ENCODE peak calls at places on chromosomes 3 and 15, in six cellular contexts. V, B, S, F, D and W are unnamed samples.

GRCh38 chr3:136817448-136817847 is 1.5 kb upstream of the SLC35G2 start:
- DNase-seq in V (no peak), B (no peak), S (no peak), F (no peak), D (no peak), W (no peak)

GRCh38 chr15:75235760-75236729 is 22.1 kb upstream of the GOLGA6C start:
- DNase-seq in V (no peak), B (peak; percentile 45), S (no peak), F (no peak), D (no peak), W (no peak)

GRCh38 chr3:53158700-53159414 is 2.2 kb upstream of the PRKCD start:
- DNase-seq in V (no peak), B (no peak), S (no peak), F (no peak), D (no peak), W (no peak)

GRCh38 chr15:100902436-100903190 is 16.5 kb upstream of the LRRK1 start:
- DNase-seq in V (no peak), B (peak; percentile 93), S (peak; percentile 7), F (no peak), D (peak; percentile 77), W (peak; percentile 62)

GRCh38 chr15:100187677-100188076 is 154.1 kb downstream of the ADAMTS17 start:
- DNase-seq in V (no peak), B (no peak), S (no peak), F (no peak), D (no peak), W (no peak)

GRCh38 chr15:48703544-48703943 is 58.0 kb upstream of the FBN1 start:
- DNase-seq in V (no peak), B (no peak), S (no peak), F (no peak), D (no peak), W (no peak)

GRCh38 chr3:87250009-87250408 is 22.9 kb downstream of the CHMP2B start:
- DNase-seq in V (no peak), B (no peak), S (no peak), F (no peak), D (no peak), W (no peak)

GRCh38 chr3:88879905-88880304 is 227.5 kb upstream of the EPHA3 start:
- DNase-seq in V (no peak), B (no peak), S (no peak), F (no peak), D (no peak), W (no peak)

GRCh38 chr3:158668506-158668905 is 3.9 kb downstream of the LXN start:
- DNase-seq in V (no peak), B (no peak), S (no peak), F (no peak), D (no peak), W (no peak)

GRCh38 chr3:46986055-46986730 is 6.7 kb downstream of the NBEAL2 start:
- DNase-seq in V (no peak), B (no peak), S (no peak), F (no peak), D (no peak), W (no peak)

GRCh38 chr3:24502690-24503089 is 8.0 kb upstream of the THRB start:
- DNase-seq in V (no peak), B (no peak), S (no peak), F (no peak), D (no peak), W (no peak)

GRCh38 chr3:24498391-24498790 is 3.7 kb upstream of the THRB start:
- DNase-seq in V (peak; percentile 62), B (no peak), S (no peak), F (no peak), D (no peak), W (no peak)

GRCh38 chr3:24499991-24500390 is 5.3 kb upstream of the THRB start:
- DNase-seq in V (no peak), B (no peak), S (no peak), F (no peak), D (no peak), W (no peak)

GRCh38 chr3:24498796-24499195 is 4.1 kb upstream of the THRB start:
- DNase-seq in V (no peak), B (no peak), S (no peak), F (no peak), D (no peak), W (no peak)

GRCh38 chr3:24500806-24501205 is 6.2 kb upstream of the THRB start:
- DNase-seq in V (no peak), B (no peak), S (no peak), F (no peak), D (no peak), W (no peak)
- TF ChIP-seq POLR2AphosphoS5 in V (no peak), B (no peak), S (no peak), F (no peak), D (no peak), W (no peak)

DNA sequence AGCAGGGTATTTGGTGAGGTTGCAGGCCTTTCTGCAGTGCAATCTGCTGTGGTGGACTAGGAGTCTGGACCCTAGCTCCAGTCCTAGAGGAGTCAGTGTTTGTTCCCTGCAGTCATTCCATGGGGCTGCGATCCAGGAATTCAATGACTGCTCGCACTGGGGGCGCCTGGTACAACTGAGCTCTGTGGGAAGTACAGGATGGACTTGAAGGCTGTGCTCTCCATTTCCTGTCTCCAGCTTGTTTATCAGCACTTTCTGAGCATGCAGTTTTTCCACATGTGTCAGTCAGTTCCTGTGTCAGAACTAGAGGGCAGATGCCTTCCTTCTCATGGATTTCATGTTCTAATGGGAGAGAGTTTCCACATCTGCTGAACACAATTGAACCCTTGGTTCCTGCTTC is 46.7 kb downstream of the PDHB start:
- DNase-seq in V (peak; percentile 30), B (no peak), S (no peak), F (no peak), D (peak; percentile 29), W (no peak)
- TF ChIP-seq CTCF in V (no peak), B (no peak), S (no peak), F (no peak), D (no peak), W (no peak)

DNA sequence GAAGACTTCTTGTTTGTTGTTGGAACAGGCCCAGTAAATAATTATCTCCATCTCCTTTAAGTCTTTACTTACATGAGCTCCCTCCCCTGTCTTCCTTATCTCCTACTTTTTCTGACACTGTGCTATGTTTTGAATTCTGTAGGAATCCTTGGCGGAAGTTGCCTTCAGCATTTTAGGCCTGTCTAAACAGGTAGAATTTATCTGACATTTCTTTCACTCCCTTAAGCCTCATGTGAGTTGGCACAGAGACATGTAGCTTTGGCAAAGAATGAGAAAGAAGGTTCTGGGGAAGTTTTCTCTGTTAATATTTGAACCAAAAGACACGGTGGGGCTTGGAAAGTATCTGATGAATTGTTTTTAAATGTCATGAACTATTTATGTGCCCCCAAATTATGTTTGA is 8.1 kb downstream of the MCTP2 start:
- DNase-seq in V (no peak), B (no peak), S (no peak), F (no peak), D (no peak), W (no peak)
- TF ChIP-seq POLR2AphosphoS5 in V (no peak), B (no peak), S (no peak), F (no peak), D (no peak), W (no peak)

GRCh38 chr3:163476179-163476578 is 1602.1 kb downstream of the SI start:
- DNase-seq in V (peak; percentile 5), B (no peak), S (no peak), F (peak; percentile 24), D (no peak), W (no peak)
- TF ChIP-seq CTCF in V (peak; percentile 34), B (no peak), S (no peak), F (peak; percentile 24), D (no peak), W (no peak)